ENCODE peak calls at places on chromosomes 4 and X, in four cellular contexts. F is GM12891, V is GM12878, E is K562. L is an unnamed sample.

GRCh38 chrX:40543661-40544328 is 37.0 kb upstream of the ATP6AP2 start:
- DNase-seq in F (no peak), V (peak), E (peak), L (no peak)

GRCh38 chr4:78766026-78766425 is 10.1 kb upstream of the BMP2K start:
- DNase-seq in F (no peak), V (no peak), E (no peak), L (no peak)

GRCh38 chrX:47143894-47144625 is 442 bp downstream of the NDUFB11 start:
- DNase-seq in F (no peak), V (peak), E (peak), L (peak)

GRCh38 chr4:103443324-103443723 is 245.2 kb upstream of the CENPE start:
- DNase-seq in F (no peak), V (no peak), E (no peak), L (no peak)

GRCh38 chr4:15077969-15078368 is 75.7 kb downstream of the CPEB2 start:
- DNase-seq in F (no peak), V (no peak), E (no peak), L (peak)

GRCh38 chr4:159006202-159006601 is 96.7 kb upstream of the RAPGEF2 start:
- DNase-seq in F (no peak), V (no peak), E (no peak), L (no peak)

GRCh38 chrX:81202989-81203388 is 1.1 kb downstream of the SH3BGRL start:
- DNase-seq in F (no peak), V (no peak), E (peak), L (no peak)

GRCh38 chr4:48862038-48862437 is 31.1 kb downstream of the OCIAD1 start:
- DNase-seq in F (no peak), V (no peak), E (no peak), L (no peak)

GRCh38 chr4:165060938-165061337 is 7.3 kb downstream of the TRIM75 start:
- DNase-seq in F (no peak), V (no peak), E (no peak), L (no peak)

GRCh38 chr4:106898621-106899230 is 137.4 kb downstream of the DKK2 start:
- DNase-seq in F (peak), V (no peak), E (peak), L (peak)

GRCh38 chr4:70841951-70842350 is 2.3 kb upstream of the GRSF1 start:
- DNase-seq in F (no peak), V (no peak), E (no peak), L (no peak)

GRCh38 chr4:70839537-70840093 is at the start of gene GRSF1:
- DNase-seq in F (peak), V (peak), E (peak), L (peak)

GRCh38 chr4:70838400-70838971 is 1.2 kb downstream of the GRSF1 start:
- DNase-seq in F (no peak), V (no peak), E (peak), L (no peak)

GRCh38 chr4:70836081-70836480 is 3.6 kb downstream of the GRSF1 start:
- DNase-seq in F (no peak), V (no peak), E (no peak), L (no peak)

GRCh38 chr4:70838972-70839536 is 636 bp downstream of the GRSF1 start:
- DNase-seq in F (peak), V (no peak), E (peak), L (peak)
- TF ChIP-seq SPI1 in F (no peak), V (no peak), E (no peak), L (no peak)

GRCh38 chrX:865422-865821 is 234.8 kb downstream of the SHOX start:
- DNase-seq in F (no peak), V (no peak), E (no peak), L (no peak)
- TF ChIP-seq SPI1 in F (no peak), V (no peak), E (no peak), L (no peak)

GRCh38 chr4:114911141-114911540 is 202.3 kb downstream of the NDST4 start:
- DNase-seq in F (no peak), V (no peak), E (no peak), L (no peak)
- TF ChIP-seq SPI1 in F (no peak), V (no peak), E (no peak), L (no peak)

GRCh38 chr4:7864685-7865084 is 75.0 kb downstream of the AFAP1 start:
- DNase-seq in F (no peak), V (no peak), E (no peak), L (no peak)
- TF ChIP-seq SPI1 in F (no peak), V (no peak), E (no peak), L (no peak)

GRCh38 chrX:67610282-67610681 is 66.5 kb downstream of the AR start:
- DNase-seq in F (no peak), V (no peak), E (no peak), L (no peak)

GRCh38 chrX:67599532-67599931 is 55.7 kb downstream of the AR start:
- DNase-seq in F (no peak), V (no peak), E (no peak), L (no peak)

GRCh38 chrX:67607436-67607835 is 63.6 kb downstream of the AR start:
- DNase-seq in F (no peak), V (no peak), E (no peak), L (no peak)

GRCh38 chrX:67601771-67602170 is 58.0 kb downstream of the AR start:
- DNase-seq in F (no peak), V (no peak), E (no peak), L (no peak)

GRCh38 chrX:67604979-67605703 is 61.3 kb downstream of the AR start:
- DNase-seq in F (no peak), V (no peak), E (no peak), L (no peak)
- TF ChIP-seq SPI1 in F (no peak), V (no peak), E (no peak), L (no peak)

GRCh38 chrX:42415636-42416035 is 362.3 kb downstream of the PPP1R2C start:
- DNase-seq in F (no peak), V (no peak), E (no peak), L (no peak)
- TF ChIP-seq SPI1 in F (no peak), V (no peak), E (no peak), L (no peak)

GRCh38 chr4:74114234-74114633 is 15.2 kb upstream of the CXCL2 start:
- DNase-seq in F (no peak), V (no peak), E (no peak), L (no peak)
- TF ChIP-seq SPI1 in F (no peak), V (no peak), E (no peak), L (no peak)

GRCh38 chr4:1746265-1746691 is 25.0 kb downstream of the TACC3 start:
- DNase-seq in F (peak), V (no peak), E (peak), L (peak)
- TF ChIP-seq SPI1 in F (no peak), V (no peak), E (no peak), L (no peak)

DNA sequence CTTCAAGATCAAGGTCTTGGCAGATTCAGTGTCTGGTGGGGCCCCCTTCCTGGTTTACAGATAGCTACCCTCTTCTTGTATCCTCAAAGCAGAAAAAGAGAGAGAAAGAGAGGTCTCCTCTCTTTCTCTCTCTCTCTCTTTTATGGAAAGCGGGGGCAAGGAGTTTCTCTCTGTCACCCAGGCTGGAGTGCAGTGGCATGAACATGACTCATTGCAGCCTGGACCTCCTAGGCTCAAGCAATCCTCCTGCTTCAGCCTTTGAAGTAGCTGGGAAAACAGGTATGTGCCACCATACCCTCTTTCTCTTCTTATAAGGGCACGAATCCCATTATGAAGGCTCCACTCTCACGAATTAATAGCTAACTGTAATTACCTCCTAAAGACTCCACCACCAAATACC is 20.2 kb downstream of the RAB9B start:
- DNase-seq in F (no peak), V (no peak), E (no peak), L (no peak)
- TF ChIP-seq SPI1 in F (no peak), V (no peak), E (no peak), L (no peak)

DNA sequence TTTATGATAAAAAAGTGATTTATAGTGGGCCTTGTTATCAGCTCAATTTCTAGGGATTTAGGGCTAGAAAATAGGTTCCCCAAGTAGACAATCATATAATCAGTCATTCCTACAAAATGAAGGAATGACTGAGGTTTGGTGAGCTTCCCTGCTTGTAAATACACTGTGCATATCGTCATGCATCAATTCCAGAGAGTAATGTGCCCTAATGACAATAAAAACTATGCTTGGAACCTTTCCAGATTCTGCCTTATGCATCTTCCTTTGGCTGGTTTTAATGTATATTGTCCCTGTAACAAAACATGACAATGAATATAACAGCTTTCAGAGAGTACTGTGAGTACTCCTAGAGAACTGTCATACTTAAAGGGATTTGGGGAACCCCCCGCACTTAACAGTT is 1310.9 kb downstream of the PCDH7 start:
- DNase-seq in F (no peak), V (no peak), E (no peak), L (no peak)
- TF ChIP-seq SPI1 in F (no peak), V (no peak), E (no peak), L (no peak)

L was measured in HL-60.